ENCODE peak calls at places on chromosomes 2 and 18, in eight cellular contexts. One of them, this sample, is unnamed.
A peak's percentile ranks its signal among the peaks of the same experiment; 100 is the strongest.

GRCh38 chr2:102143450-102143985 is 972 bp downstream of the IL1R1 start:
- DNase-seq in tibial artery: no peak
- DNase-seq in K562: peak; percentile 61
- DNase-seq in lower leg skin: no peak
- DNase-seq in choroid plexus epithelial cell: peak; percentile 77
- DNase-seq in spleen: no peak
- DNase-seq in left ventricle myocardium inferior: no peak
- DNase-seq in GM12865: no peak
- DNase-seq in this sample: no peak

GRCh38 chr18:3052411-3052758 is 39.4 kb upstream of the LPIN2 start:
- DNase-seq in K562: no peak
- DNase-seq in choroid plexus epithelial cell: no peak
- DNase-seq in left ventricle myocardium inferior: no peak
- DNase-seq in spleen: no peak
- DNase-seq in tibial artery: no peak
- DNase-seq in GM12865: no peak
- DNase-seq in lower leg skin: peak; percentile 1
- DNase-seq in this sample: no peak

GRCh38 chr2:96927420-96928171 is 57.7 kb upstream of the SEMA4C start:
- DNase-seq in tibial artery: peak; percentile 55
- DNase-seq in K562: no peak
- DNase-seq in lower leg skin: peak; percentile 93
- DNase-seq in GM12865: no peak
- DNase-seq in spleen: no peak
- DNase-seq in choroid plexus epithelial cell: no peak
- DNase-seq in left ventricle myocardium inferior: peak; percentile 52
- DNase-seq in this sample: peak; percentile 98

GRCh38 chr2:234258562-234259141 is 208.2 kb downstream of the SPP2 start:
- DNase-seq in K562: no peak
- DNase-seq in tibial artery: no peak
- DNase-seq in GM12865: no peak
- DNase-seq in lower leg skin: no peak
- DNase-seq in left ventricle myocardium inferior: no peak
- DNase-seq in spleen: no peak
- DNase-seq in choroid plexus epithelial cell: no peak
- DNase-seq in this sample: peak; percentile 75

GRCh38 chr2:174339971-174340399 is 5.2 kb downstream of the SP9 start:
- DNase-seq in tibial artery: no peak
- DNase-seq in GM12865: no peak
- DNase-seq in lower leg skin: no peak
- DNase-seq in spleen: no peak
- DNase-seq in choroid plexus epithelial cell: no peak
- DNase-seq in K562: no peak
- DNase-seq in left ventricle myocardium inferior: no peak
- DNase-seq in this sample: no peak

GRCh38 chr2:96095116-96095636 is 21.2 kb downstream of the ADRA2B start:
- DNase-seq in lower leg skin: peak; percentile 77
- DNase-seq in K562: peak; percentile 76
- DNase-seq in tibial artery: no peak
- DNase-seq in GM12865: no peak
- DNase-seq in choroid plexus epithelial cell: no peak
- DNase-seq in left ventricle myocardium inferior: peak; percentile 13
- DNase-seq in spleen: no peak
- DNase-seq in this sample: no peak

GRCh38 chr2:120231974-120232635 is 8.9 kb upstream of the TMEM185B start:
- DNase-seq in left ventricle myocardium inferior: no peak
- DNase-seq in spleen: peak; percentile 81
- DNase-seq in K562: peak; percentile 52
- DNase-seq in GM12865: peak; percentile 95
- DNase-seq in tibial artery: no peak
- DNase-seq in choroid plexus epithelial cell: peak; percentile 31
- DNase-seq in lower leg skin: peak; percentile 82
- DNase-seq in this sample: peak; percentile 45

GRCh38 chr2:119823734-119824334 is 64.1 kb downstream of the PTPN4 start:
- DNase-seq in choroid plexus epithelial cell: peak; percentile 74
- DNase-seq in lower leg skin: no peak
- DNase-seq in spleen: no peak
- DNase-seq in GM12865: peak; percentile 38
- DNase-seq in K562: peak; percentile 50
- DNase-seq in left ventricle myocardium inferior: no peak
- DNase-seq in tibial artery: no peak
- DNase-seq in this sample: peak; percentile 53

GRCh38 chr2:26982102-26982742 is 11.8 kb downstream of the MAPRE3 start:
- DNase-seq in spleen: no peak
- DNase-seq in lower leg skin: peak; percentile 85
- DNase-seq in tibial artery: peak; percentile 62
- DNase-seq in GM12865: peak; percentile 49
- DNase-seq in left ventricle myocardium inferior: peak; percentile 65
- DNase-seq in choroid plexus epithelial cell: peak; percentile 85
- DNase-seq in K562: peak; percentile 78
- DNase-seq in this sample: peak; percentile 64

GRCh38 chr2:66772618-66773017 is 337.7 kb downstream of the MEIS1 start:
- DNase-seq in spleen: no peak
- DNase-seq in GM12865: no peak
- DNase-seq in lower leg skin: no peak
- DNase-seq in tibial artery: no peak
- DNase-seq in choroid plexus epithelial cell: peak; percentile 15
- DNase-seq in left ventricle myocardium inferior: no peak
- DNase-seq in K562: no peak
- DNase-seq in this sample: no peak

GRCh38 chr2:55926246-55926645 is 2.7 kb upstream of the EFEMP1 start:
- DNase-seq in K562: no peak
- DNase-seq in spleen: no peak
- DNase-seq in lower leg skin: no peak
- DNase-seq in choroid plexus epithelial cell: no peak
- DNase-seq in tibial artery: no peak
- DNase-seq in left ventricle myocardium inferior: no peak
- DNase-seq in GM12865: no peak
- DNase-seq in this sample: no peak

GRCh38 chr2:176553685-176554106 is 284.5 kb downstream of the MTX2 start:
- DNase-seq in spleen: peak; percentile 87
- DNase-seq in K562: no peak
- DNase-seq in tibial artery: peak; percentile 63
- DNase-seq in GM12865: peak; percentile 15
- DNase-seq in lower leg skin: peak; percentile 91
- DNase-seq in choroid plexus epithelial cell: peak; percentile 54
- DNase-seq in left ventricle myocardium inferior: peak; percentile 54
- DNase-seq in this sample: peak; percentile 57

GRCh38 chr2:135709992-135710391 is 31.7 kb upstream of the UBXN4 start:
- DNase-seq in GM12865: peak; percentile 56
- DNase-seq in K562: peak; percentile 70
- DNase-seq in lower leg skin: peak; percentile 91
- DNase-seq in spleen: peak; percentile 82
- DNase-seq in choroid plexus epithelial cell: peak; percentile 66
- DNase-seq in left ventricle myocardium inferior: peak; percentile 57
- DNase-seq in tibial artery: peak; percentile 42
- DNase-seq in this sample: peak; percentile 40

GRCh38 chr18:63818212-63818611 is 43.0 kb downstream of the SERPINB7 start:
- DNase-seq in left ventricle myocardium inferior: no peak
- DNase-seq in K562: no peak
- DNase-seq in tibial artery: no peak
- DNase-seq in GM12865: no peak
- DNase-seq in lower leg skin: no peak
- DNase-seq in spleen: no peak
- DNase-seq in choroid plexus epithelial cell: no peak
- DNase-seq in this sample: no peak

GRCh38 chr2:219159771-219160185 is 837 bp downstream of the NHEJ1 start:
- DNase-seq in choroid plexus epithelial cell: no peak
- DNase-seq in lower leg skin: no peak
- DNase-seq in spleen: no peak
- DNase-seq in tibial artery: no peak
- DNase-seq in left ventricle myocardium inferior: no peak
- DNase-seq in GM12865: no peak
- DNase-seq in K562: no peak
- DNase-seq in this sample: no peak

GRCh38 chr2:147463881-147464520 is 380.8 kb upstream of the ACVR2A start:
- DNase-seq in K562: no peak
- DNase-seq in tibial artery: no peak
- DNase-seq in choroid plexus epithelial cell: no peak
- DNase-seq in spleen: no peak
- DNase-seq in left ventricle myocardium inferior: no peak
- DNase-seq in GM12865: no peak
- DNase-seq in lower leg skin: no peak
- DNase-seq in this sample: no peak

GRCh38 chr2:101759162-101759561 is 61.7 kb downstream of the MAP4K4 start:
- DNase-seq in left ventricle myocardium inferior: no peak
- DNase-seq in tibial artery: peak; percentile 48
- DNase-seq in GM12865: no peak
- DNase-seq in choroid plexus epithelial cell: peak; percentile 96
- DNase-seq in lower leg skin: no peak
- DNase-seq in spleen: no peak
- DNase-seq in K562: peak; percentile 27
- DNase-seq in this sample: peak; percentile 87

GRCh38 chr2:216680951-216681629 is 14.3 kb downstream of the IGFBP5 start:
- DNase-seq in tibial artery: no peak
- DNase-seq in GM12865: no peak
- DNase-seq in lower leg skin: no peak
- DNase-seq in spleen: peak; percentile 41
- DNase-seq in left ventricle myocardium inferior: no peak
- DNase-seq in K562: no peak
- DNase-seq in choroid plexus epithelial cell: no peak
- DNase-seq in this sample: no peak

GRCh38 chr2:100291152-100291970 is 30.9 kb downstream of the LONRF2 start:
- DNase-seq in left ventricle myocardium inferior: no peak
- DNase-seq in tibial artery: peak; percentile 29
- DNase-seq in GM12865: peak; percentile 7
- DNase-seq in spleen: no peak
- DNase-seq in K562: peak; percentile 98
- DNase-seq in lower leg skin: no peak
- DNase-seq in choroid plexus epithelial cell: peak; percentile 96
- DNase-seq in this sample: peak; percentile 78

GRCh38 chr2:63163231-63163845 is 112.7 kb downstream of the OTX1 start:
- DNase-seq in choroid plexus epithelial cell: no peak
- DNase-seq in GM12865: no peak
- DNase-seq in lower leg skin: no peak
- DNase-seq in spleen: no peak
- DNase-seq in left ventricle myocardium inferior: no peak
- DNase-seq in K562: no peak
- DNase-seq in tibial artery: no peak
- DNase-seq in this sample: no peak

GRCh38 chr2:183408562-183408961 is 284.3 kb downstream of the NUP35 start:
- DNase-seq in choroid plexus epithelial cell: no peak
- DNase-seq in K562: no peak
- DNase-seq in GM12865: no peak
- DNase-seq in left ventricle myocardium inferior: no peak
- DNase-seq in tibial artery: no peak
- DNase-seq in spleen: no peak
- DNase-seq in lower leg skin: no peak
- DNase-seq in this sample: no peak

GRCh38 chr2:170313636-170314348 is 135.8 kb downstream of the MYO3B start:
- DNase-seq in spleen: no peak
- DNase-seq in K562: peak; percentile 48
- DNase-seq in left ventricle myocardium inferior: no peak
- DNase-seq in choroid plexus epithelial cell: no peak
- DNase-seq in GM12865: no peak
- DNase-seq in lower leg skin: no peak
- DNase-seq in tibial artery: no peak
- DNase-seq in this sample: peak; percentile 40
- TF ChIP-seq CTCF in spleen: no peak
- TF ChIP-seq CTCF in K562: no peak
- TF ChIP-seq CTCF in left ventricle myocardium inferior: no peak
- TF ChIP-seq CTCF in choroid plexus epithelial cell: no peak
- TF ChIP-seq CTCF in GM12865: no peak
- TF ChIP-seq CTCF in lower leg skin: no peak
- TF ChIP-seq CTCF in tibial artery: no peak
- TF ChIP-seq CTCF in this sample: no peak

DNA sequence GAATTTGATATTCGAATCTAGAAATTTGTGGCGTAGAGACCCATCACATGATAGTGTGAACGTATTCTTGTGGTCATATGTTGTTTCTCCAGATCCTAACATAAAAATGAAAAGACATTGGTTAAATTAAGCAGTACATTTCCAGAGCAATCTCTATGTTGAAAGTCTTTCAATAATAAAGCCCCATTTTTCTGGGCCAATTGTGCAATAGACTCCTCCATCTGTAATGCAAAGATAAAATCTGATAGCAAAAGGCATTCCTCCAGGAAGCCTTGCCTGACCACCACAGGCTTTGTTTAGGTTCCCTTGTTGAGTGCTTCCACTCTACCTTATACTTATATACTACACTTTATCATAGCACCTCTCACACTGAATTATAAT is 31.3 kb downstream of the APOB start:
- DNase-seq in K562: no peak
- DNase-seq in GM12865: no peak
- DNase-seq in left ventricle myocardium inferior: no peak
- DNase-seq in choroid plexus epithelial cell: no peak
- DNase-seq in lower leg skin: no peak
- DNase-seq in spleen: no peak
- DNase-seq in tibial artery: no peak
- DNase-seq in this sample: no peak
- H3K4me3 ChIP-seq in K562: no peak overlapping the region
- H3K4me3 ChIP-seq in GM12865: no peak overlapping the region
- H3K4me3 ChIP-seq in left ventricle myocardium inferior: no peak overlapping the region
- H3K4me3 ChIP-seq in choroid plexus epithelial cell: no peak overlapping the region
- H3K4me3 ChIP-seq in lower leg skin: no peak overlapping the region
- H3K4me3 ChIP-seq in spleen: no peak overlapping the region
- H3K4me3 ChIP-seq in tibial artery: no peak overlapping the region
- H3K4me3 ChIP-seq in this sample: no peak overlapping the region

DNA sequence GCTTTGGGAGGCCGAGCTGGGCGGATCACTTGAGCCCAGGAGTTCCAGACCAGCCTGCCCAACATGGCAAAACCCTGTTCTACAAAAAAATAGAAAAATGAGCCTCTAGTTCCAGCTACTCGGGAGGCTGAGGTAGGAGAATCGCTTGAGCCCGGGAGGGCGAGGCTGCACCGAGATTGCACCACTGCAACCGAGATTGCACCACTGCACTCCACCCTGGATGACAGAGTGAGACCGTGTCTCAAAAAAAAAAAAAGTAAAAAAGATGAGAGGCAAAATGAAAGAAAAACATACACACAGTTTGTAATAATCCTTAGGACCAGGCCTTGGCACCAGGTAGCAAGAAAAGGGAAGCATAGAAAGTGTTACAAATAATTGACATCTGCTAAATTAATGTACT is 22.0 kb downstream of the RBM43 start:
- DNase-seq in choroid plexus epithelial cell: no peak
- DNase-seq in K562: no peak
- DNase-seq in tibial artery: no peak
- DNase-seq in spleen: no peak
- DNase-seq in left ventricle myocardium inferior: no peak
- DNase-seq in lower leg skin: no peak
- DNase-seq in GM12865: no peak
- DNase-seq in this sample: peak; percentile 14
- TF ChIP-seq CTCF in choroid plexus epithelial cell: no peak
- TF ChIP-seq CTCF in K562: no peak
- TF ChIP-seq CTCF in tibial artery: no peak
- TF ChIP-seq CTCF in spleen: no peak
- TF ChIP-seq CTCF in left ventricle myocardium inferior: no peak
- TF ChIP-seq CTCF in lower leg skin: no peak
- TF ChIP-seq CTCF in GM12865: no peak
- TF ChIP-seq CTCF in this sample: no peak

DNA sequence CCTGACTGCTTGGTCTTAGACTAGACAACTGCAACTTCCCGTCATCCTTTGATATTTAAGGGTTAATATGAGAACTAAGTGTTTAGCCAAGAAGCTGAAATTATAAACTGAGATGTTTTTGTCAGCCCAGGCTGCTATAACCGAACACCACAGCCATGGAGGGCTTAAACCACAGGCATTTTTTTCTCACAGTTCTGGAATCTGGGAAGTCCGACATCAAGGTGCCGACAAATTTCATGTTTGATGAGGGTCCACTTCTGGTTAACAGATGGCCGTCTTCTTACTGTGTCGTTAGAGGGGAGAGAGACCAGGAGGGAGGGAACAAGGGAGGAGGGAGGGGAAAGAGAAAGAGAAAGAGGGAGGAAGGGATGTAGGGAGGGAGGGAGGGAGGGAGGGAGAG is 6.5 kb upstream of the CNDP2 start:
- DNase-seq in GM12865: no peak
- DNase-seq in tibial artery: no peak
- DNase-seq in choroid plexus epithelial cell: peak; percentile 73
- DNase-seq in lower leg skin: no peak
- DNase-seq in left ventricle myocardium inferior: no peak
- DNase-seq in K562: no peak
- DNase-seq in spleen: no peak
- DNase-seq in this sample: no peak
- H3K4me3 ChIP-seq in GM12865: no peak overlapping the region
- H3K4me3 ChIP-seq in tibial artery: no peak overlapping the region
- H3K4me3 ChIP-seq in choroid plexus epithelial cell: peak overlapping the region; percentile 44
- H3K4me3 ChIP-seq in lower leg skin: no peak overlapping the region
- H3K4me3 ChIP-seq in left ventricle myocardium inferior: no peak overlapping the region
- H3K4me3 ChIP-seq in K562: no peak overlapping the region
- H3K4me3 ChIP-seq in spleen: no peak overlapping the region
- H3K4me3 ChIP-seq in this sample: no peak overlapping the region

This sample was measured in epithelial cell of esophagus.